ENCODE peak calls at places on chromosomes 12 and 14, in seven cellular contexts. I, C, E, O, Q, L and S are unnamed samples. For H3K36me3 and H3K4me1, the result is how much of the 10 kb centered on the place peaks cover.

GRCh38 chr12:83573676-83574075 is 887.0 kb downstream of the TMTC2 start:
- DNase-seq in O (no peak), I (no peak), L (no peak), Q (no peak), E (no peak), C (no peak), S (no peak)

GRCh38 chr12:42180990-42181611 is 36.4 kb upstream of the GXYLT1 start:
- DNase-seq in E (no peak), I (no peak), Q (no peak), C (no peak), O (no peak), L (no peak), S (no peak)

GRCh38 chr12:97912943-97913342 is 450.3 kb downstream of the RMST start:
- DNase-seq in E (peak), O (no peak), Q (no peak), L (no peak), C (no peak), I (no peak), S (no peak)

GRCh38 chr12:124654666-124655316 is 87.4 kb upstream of the NCOR2 start:
- DNase-seq in Q (no peak), I (peak), C (no peak), E (peak), L (no peak), O (no peak), S (peak)

GRCh38 chr14:99121027-99121875 is 150.7 kb downstream of the BCL11B start:
- DNase-seq in O (no peak), Q (no peak), C (no peak), I (no peak), L (no peak), E (peak), S (no peak)

GRCh38 chr12:90235642-90236041 is 527.0 kb upstream of the ATP2B1 start:
- DNase-seq in O (no peak), Q (no peak), L (no peak), I (no peak), E (no peak), C (no peak), S (no peak)

GRCh38 chr14:54392131-54392859 is 4.5 kb upstream of the CDKN3 start:
- DNase-seq in C (no peak), L (no peak), O (no peak), Q (no peak), E (no peak), I (no peak), S (no peak)

GRCh38 chr12:128852885-128853284 is 393 bp upstream of the GLT1D1 start:
- DNase-seq in L (no peak), E (no peak), C (no peak), I (peak), Q (no peak), O (no peak), S (no peak)

GRCh38 chr12:60930146-60930545 is 1330.1 kb upstream of the USP15 start:
- DNase-seq in C (no peak), L (no peak), I (no peak), E (no peak), Q (no peak), O (no peak), S (no peak)

GRCh38 chr12:46661161-46661845 is 164.5 kb downstream of the SLC38A4 start:
- DNase-seq in C (peak), O (peak), E (no peak), L (no peak), Q (no peak), I (no peak), S (peak)

GRCh38 chr14:23580948-23581281 is 2.3 kb upstream of the JPH4 start:
- DNase-seq in L (no peak), I (peak), O (no peak), Q (no peak), E (no peak), C (no peak), S (no peak)

GRCh38 chr12:25071366-25071765 is 122.5 kb upstream of the BCAT1 start:
- DNase-seq in L (no peak), Q (no peak), C (no peak), I (no peak), E (no peak), O (no peak), S (no peak)

GRCh38 chr12:132026796-132027500 is 77.2 kb downstream of the EP400 start:
- DNase-seq in C (no peak), L (no peak), O (no peak), I (peak), E (no peak), Q (no peak), S (no peak)

GRCh38 chr14:37048666-37049071 is 123.7 kb downstream of the SLC25A21 start:
- DNase-seq in Q (no peak), E (no peak), L (no peak), O (no peak), I (no peak), C (no peak), S (no peak)

DNA sequence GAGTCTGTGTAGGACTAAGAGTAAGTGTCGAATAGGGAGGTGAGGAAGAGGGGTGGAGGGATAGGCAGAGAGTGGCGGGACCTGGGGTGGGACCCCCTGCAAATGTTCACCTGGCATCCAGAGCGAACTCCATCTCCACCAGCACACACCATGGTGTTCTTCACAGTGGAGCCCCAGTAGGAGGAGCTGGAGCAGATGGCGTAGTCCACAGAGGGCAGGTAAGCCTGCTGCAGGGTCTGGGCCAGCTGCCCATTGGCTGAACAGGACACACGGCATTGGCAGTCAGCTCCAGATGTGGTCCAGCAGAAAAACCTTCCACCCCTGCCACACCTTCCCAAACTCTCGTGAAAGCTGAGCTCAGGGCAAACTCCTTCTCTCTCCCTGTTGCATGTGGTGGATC is 6.7 kb downstream of the CELA1 start:
- DNase-seq in C (no peak), O (no peak), L (no peak), Q (no peak), E (no peak), I (no peak), S (no peak)
- H3K36me3 ChIP-seq in C (under half), O (under half), L (under half), Q (under half), E (under half), I (under half), S (under half)

GRCh38 chr12:6292606-6293005 is 17.9 kb upstream of the PLEKHG6 start:
- DNase-seq in L (no peak), Q (no peak), I (no peak), C (no peak), E (no peak), O (no peak), S (no peak)

GRCh38 chr12:6285063-6285477 is 25.4 kb upstream of the PLEKHG6 start:
- DNase-seq in L (peak), O (peak), E (no peak), Q (peak), C (peak), I (no peak), S (peak)

GRCh38 chr12:6284273-6284672 is 26.2 kb upstream of the PLEKHG6 start:
- DNase-seq in Q (no peak), E (no peak), O (no peak), I (no peak), C (no peak), L (no peak), S (no peak)

GRCh38 chr12:6285532-6286306 is 24.8 kb upstream of the PLEKHG6 start:
- DNase-seq in C (no peak), O (no peak), Q (no peak), I (no peak), L (no peak), E (no peak), S (no peak)

GRCh38 chr12:6288235-6288634 is 22.2 kb upstream of the PLEKHG6 start:
- DNase-seq in E (no peak), L (no peak), Q (no peak), O (no peak), I (no peak), C (no peak), S (no peak)
- TF ChIP-seq CTCF in E (no peak), L (no peak), Q (no peak), O (no peak), I (no peak), C (no peak), S (no peak)

DNA sequence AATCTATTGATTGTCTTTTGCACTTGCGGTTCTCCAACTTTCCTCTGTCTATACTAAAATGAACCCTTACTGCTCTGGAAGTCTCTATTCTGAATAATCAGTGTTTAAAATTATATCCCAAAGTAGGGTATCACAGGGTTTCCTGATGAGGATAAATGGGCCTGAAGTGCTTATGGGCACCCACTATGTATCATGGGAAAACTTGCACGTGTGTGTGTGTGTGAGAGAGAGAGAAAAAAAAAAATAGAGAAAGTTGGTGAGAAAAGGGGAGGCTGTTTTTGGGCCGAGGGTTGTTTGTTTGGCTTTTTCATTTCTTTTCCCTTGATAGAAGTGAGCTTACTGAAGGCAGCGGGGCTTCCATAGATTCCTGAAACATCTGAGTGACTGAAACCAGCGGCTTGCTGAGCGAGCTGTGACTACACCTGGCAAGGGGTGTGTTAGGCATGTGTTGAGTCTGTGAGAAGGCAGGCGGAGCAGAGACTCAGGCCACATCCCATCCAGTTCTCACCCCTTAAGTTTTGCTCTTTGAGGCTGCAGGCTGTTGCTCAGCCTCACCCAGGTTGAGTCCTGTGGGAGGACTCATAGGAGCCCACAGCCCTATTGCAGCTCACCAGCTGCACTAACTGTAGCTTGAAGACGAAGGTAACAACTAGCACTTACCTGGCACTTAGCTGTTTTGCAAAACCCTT is 17.2 kb downstream of the PPFIBP1 start:
- DNase-seq in C (no peak), E (no peak), Q (peak), L (no peak), O (peak), I (no peak), S (no peak)
- H3K4me1 ChIP-seq in C (under half), E (under half), Q (under half), L (under half), O (under half), I (under half), S (under half)

GRCh38 chr14:87679094-87679493 is 313.9 kb downstream of the GALC start:
- DNase-seq in L (no peak), I (no peak), Q (no peak), O (no peak), E (no peak), C (no peak), S (no peak)

GRCh38 chr14:87678624-87679023 is 314.4 kb downstream of the GALC start:
- DNase-seq in E (no peak), Q (no peak), C (no peak), I (no peak), L (no peak), O (no peak), S (no peak)
- H3K36me3 ChIP-seq in E (under half), Q (under half), C (under half), I (under half), L (under half), O (under half), S (under half)

GRCh38 chr12:72267974-72268373 is 4.2 kb upstream of the TRHDE start:
- DNase-seq in L (no peak), I (no peak), Q (no peak), E (no peak), C (no peak), O (no peak), S (no peak)
- TF ChIP-seq CTCF in L (no peak), I (no peak), Q (peak), E (no peak), C (no peak), O (peak), S (peak)

DNA sequence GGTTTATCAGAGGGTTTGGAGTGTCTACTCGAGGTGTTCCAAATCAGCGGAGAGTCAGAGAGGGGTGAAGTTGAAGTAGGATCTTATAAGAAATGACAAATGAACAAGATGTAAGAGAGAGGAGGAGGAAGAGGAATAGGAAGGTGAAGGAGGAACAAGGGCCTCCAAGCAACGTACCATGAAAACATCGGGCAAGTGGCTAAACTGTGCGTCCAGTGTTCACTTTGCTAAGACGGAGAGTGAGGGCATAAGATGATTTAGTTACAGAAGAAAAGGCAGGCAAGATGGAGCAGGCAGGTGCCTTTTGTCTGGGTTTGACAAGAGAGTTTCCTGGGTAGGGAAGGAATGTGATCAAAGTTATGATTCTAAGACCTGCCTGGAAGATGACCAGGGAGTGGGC is 111.6 kb downstream of the ZFP36L1 start:
- DNase-seq in C (no peak), E (no peak), I (no peak), Q (no peak), O (no peak), L (no peak), S (no peak)
- H3K4me1 ChIP-seq in C (under half), E (under half), I (under half), Q (under half), O (under half), L (under half), S (under half)